ENCODE peak calls at places on chromosomes 13 and 19, in five cellular contexts. L, Y, I, E and K are unnamed samples. For H3K9me3, the result is how much of the 10 kb centered on the place peaks cover.

GRCh38 chr19:53102701-53103140 is 501 bp downstream of the ZNF160 start:
- DNase-seq in L (peak), Y (no peak), I (peak), E (peak), K (peak)

GRCh38 chr13:81872581-81872980 is 1531.7 kb upstream of the SPRY2 start:
- DNase-seq in L (no peak), Y (no peak), I (no peak), E (peak), K (peak)

GRCh38 chr19:5719274-5719960 is 529 bp downstream of the LONP1 start:
- DNase-seq in L (no peak), Y (no peak), I (peak), E (peak), K (no peak)

GRCh38 chr13:41648314-41648935 is 191.1 kb downstream of the RGCC start:
- DNase-seq in L (no peak), Y (no peak), I (no peak), E (no peak), K (no peak)

GRCh38 chr13:113761136-113761535 is 2.1 kb downstream of the TMEM255B start:
- DNase-seq in L (peak), Y (no peak), I (no peak), E (no peak), K (no peak)

GRCh38 chr13:62482351-62482750 is 1066.7 kb upstream of the PCDH20 start:
- DNase-seq in L (no peak), Y (no peak), I (no peak), E (no peak), K (no peak)

GRCh38 chr19:4474504-4475136 is 2.5 kb downstream of the HDGFL2 start:
- DNase-seq in L (no peak), Y (no peak), I (no peak), E (peak), K (peak)

GRCh38 chr13:52371736-52372247 is 34.2 kb downstream of the THSD1 start:
- DNase-seq in L (no peak), Y (no peak), I (no peak), E (peak), K (peak)

GRCh38 chr19:44570984-44571684 is 41.7 kb upstream of the CEACAM20 start:
- DNase-seq in L (peak), Y (no peak), I (no peak), E (peak), K (peak)

GRCh38 chr13:32726374-32727037 is 140.3 kb downstream of the PDS5B start:
- DNase-seq in L (no peak), Y (no peak), I (no peak), E (no peak), K (no peak)

GRCh38 chr13:91776650-91777193 is 378.3 kb downstream of the GPC5 start:
- DNase-seq in L (no peak), Y (no peak), I (no peak), E (no peak), K (no peak)

GRCh38 chr13:77898097-77898496 is 20.5 kb downstream of the EDNRB start:
- DNase-seq in L (no peak), Y (no peak), I (no peak), E (no peak), K (no peak)

GRCh38 chr13:105069106-105069505 is 1466.4 kb downstream of the EFNB2 start:
- DNase-seq in L (no peak), Y (no peak), I (no peak), E (no peak), K (no peak)

GRCh38 chr13:52393572-52394357 is 12.2 kb downstream of the THSD1 start:
- DNase-seq in L (no peak), Y (no peak), I (no peak), E (no peak), K (no peak)

GRCh38 chr19:29858000-29858596 is 46.3 kb downstream of the CCNE1 start:
- DNase-seq in L (no peak), Y (no peak), I (peak), E (peak), K (peak)

GRCh38 chr13:73467103-73467502 is 408.3 kb downstream of the KLF5 start:
- DNase-seq in L (no peak), Y (no peak), I (no peak), E (no peak), K (no peak)

GRCh38 chr13:31124225-31124624 is 37.5 kb downstream of the HSPH1 start:
- DNase-seq in L (no peak), Y (no peak), I (no peak), E (no peak), K (no peak)

GRCh38 chr13:40440990-40441820 is 225.2 kb downstream of the FOXO1 start:
- DNase-seq in L (no peak), Y (no peak), I (no peak), E (no peak), K (peak)

GRCh38 chr13:40438999-40439797 is 227.2 kb downstream of the FOXO1 start:
- DNase-seq in L (no peak), Y (no peak), I (no peak), E (no peak), K (no peak)

GRCh38 chr13:40434516-40435397 is 231.7 kb downstream of the FOXO1 start:
- DNase-seq in L (no peak), Y (no peak), I (no peak), E (no peak), K (no peak)

GRCh38 chr13:40439928-40440327 is 226.5 kb downstream of the FOXO1 start:
- DNase-seq in L (no peak), Y (no peak), I (no peak), E (no peak), K (no peak)

DNA sequence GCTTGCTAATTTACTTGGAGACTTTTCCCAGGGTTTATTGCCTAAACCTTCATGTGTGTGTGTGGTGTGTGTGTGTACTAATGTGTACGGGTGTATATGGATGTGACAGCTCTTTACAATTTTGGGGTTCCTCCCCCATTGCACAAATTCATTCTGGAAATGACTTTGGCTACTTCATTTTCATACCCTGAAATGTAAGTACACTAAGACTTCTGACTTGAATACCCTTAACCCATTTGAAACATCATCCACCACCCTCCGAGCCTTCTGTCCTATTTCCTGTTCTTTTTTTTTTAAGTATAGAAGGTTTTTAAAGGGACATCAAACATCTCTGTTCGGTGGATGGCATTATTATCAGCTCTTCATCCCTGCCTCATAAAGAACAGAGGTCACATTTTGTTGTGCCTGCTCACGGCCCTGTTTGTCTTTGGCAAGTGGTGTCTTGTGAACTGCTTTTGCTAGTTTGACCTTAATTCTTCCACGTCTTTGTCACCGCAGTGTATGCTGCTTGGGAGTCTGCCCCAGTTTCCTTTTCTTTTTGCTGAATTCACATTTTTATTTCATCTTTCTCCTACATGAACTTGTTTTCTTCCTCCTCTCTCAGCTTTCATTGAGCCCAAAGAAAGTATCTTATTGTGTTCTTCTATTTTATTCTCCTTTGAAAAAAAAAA is 228.3 kb downstream of the FOXO1 start:
- DNase-seq in L (no peak), Y (no peak), I (no peak), E (no peak), K (no peak)
- H3K4me3 ChIP-seq in L (no peak), Y (no peak), I (no peak), E (no peak), K (no peak)

DNA sequence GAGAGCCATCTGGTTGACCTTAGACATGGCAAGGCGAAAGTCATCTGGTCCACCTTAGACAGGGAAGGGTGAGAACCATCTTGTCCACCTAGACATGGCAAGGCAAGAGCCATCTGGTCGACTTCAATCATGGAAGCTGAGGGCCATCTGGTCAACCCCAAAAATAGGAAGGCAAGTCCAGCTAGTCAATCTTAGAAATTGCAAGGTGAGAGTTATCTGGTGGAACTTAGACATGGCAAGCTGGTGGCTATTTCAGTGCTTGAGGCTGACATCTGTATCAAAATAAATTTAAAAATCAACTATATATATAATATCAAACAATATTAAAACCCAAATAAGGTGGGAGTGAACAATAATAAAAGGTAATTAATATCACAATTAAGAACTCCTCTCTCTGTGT is 83.9 kb downstream of the ZNF726 start:
- DNase-seq in L (no peak), Y (no peak), I (no peak), E (no peak), K (no peak)
- H3K9me3 ChIP-seq in L (under half), Y (under half), I (under half), E (under half), K (under half)

GRCh38 chr13:99985243-99985874 is 3.8 kb downstream of the ZIC2 start:
- DNase-seq in L (peak), Y (no peak), I (no peak), E (peak), K (no peak)
- H3K4me3 ChIP-seq in L (no peak), Y (no peak), I (no peak), E (peak), K (no peak)

GRCh38 chr13:112250788-112251445 is 125.2 kb upstream of the SPACA7 start:
- DNase-seq in L (peak), Y (no peak), I (no peak), E (no peak), K (no peak)
- H3K9me3 ChIP-seq in L (under half), Y (under half), I (under half), E (under half), K (under half)

GRCh38 chr19:41530761-41531301 is 45.1 kb upstream of the CEACAM21 start:
- DNase-seq in L (no peak), Y (no peak), I (no peak), E (no peak), K (no peak)

GRCh38 chr19:41528106-41528505 is 47.9 kb upstream of the CEACAM21 start:
- DNase-seq in L (no peak), Y (no peak), I (no peak), E (no peak), K (no peak)

GRCh38 chr19:41531438-41532311 is 44.3 kb upstream of the CEACAM21 start:
- DNase-seq in L (no peak), Y (no peak), I (peak), E (no peak), K (no peak)

GRCh38 chr19:41530184-41530534 is 45.8 kb upstream of the CEACAM21 start:
- DNase-seq in L (no peak), Y (no peak), I (no peak), E (no peak), K (no peak)

GRCh38 chr19:41529484-41530183 is 46.3 kb upstream of the CEACAM21 start:
- DNase-seq in L (no peak), Y (no peak), I (no peak), E (no peak), K (no peak)
- H3K4me3 ChIP-seq in L (no peak), Y (no peak), I (no peak), E (no peak), K (no peak)